ENCODE peak calls at places on chromosomes 2 and 18, in four cellular contexts. S is K562, B is HL-60, Y is GM12891. Q is an unnamed sample.

GRCh38 chr2:109402980-109403840 is 210.6 kb downstream of the SEPTIN10 start:
- DNase-seq in S (no peak), B (peak), Y (no peak), Q (no peak)

GRCh38 chr2:223558970-223559369 is 43.2 kb downstream of the SCG2 start:
- DNase-seq in S (no peak), B (no peak), Y (no peak), Q (no peak)

GRCh38 chr2:164430166-164430783 is 191.0 kb downstream of the GRB14 start:
- DNase-seq in B (no peak), S (no peak), Y (no peak), Q (no peak)

GRCh38 chr2:206190689-206191088 is 31.0 kb downstream of the EEF1B2 start:
- DNase-seq in S (no peak), B (no peak), Y (no peak), Q (no peak)

GRCh38 chr18:12287684-12288405 is 20.2 kb upstream of the TUBB6 start:
- DNase-seq in Y (no peak), B (no peak), S (peak), Q (no peak)

GRCh38 chr2:37686792-37687595 is 15.6 kb upstream of the CDC42EP3 start:
- DNase-seq in B (no peak), S (no peak), Y (no peak), Q (no peak)

GRCh38 chr2:887639-888038 is 63.0 kb upstream of the SNTG2 start:
- DNase-seq in Y (no peak), B (no peak), S (no peak), Q (no peak)

GRCh38 chr2:223488814-223489213 is 113.3 kb downstream of the SCG2 start:
- DNase-seq in Y (no peak), S (peak), B (no peak), Q (no peak)

GRCh38 chr2:240983361-240983995 is 14.9 kb upstream of the SNED1 start:
- DNase-seq in Y (peak), S (peak), B (no peak), Q (no peak)

GRCh38 chr2:143489135-143489534 is 359.9 kb downstream of the ARHGAP15 start:
- DNase-seq in Y (no peak), S (no peak), B (no peak), Q (no peak)

GRCh38 chr2:148948865-148949264 is 73.8 kb downstream of the KIF5C start:
- DNase-seq in B (peak), Y (no peak), S (no peak), Q (no peak)

GRCh38 chr2:134023854-134024253 is 230.0 kb upstream of the MGAT5 start:
- DNase-seq in Y (no peak), B (no peak), S (no peak), Q (no peak)

GRCh38 chr2:171958475-171958874 is 36.2 kb downstream of the HAT1 start:
- DNase-seq in B (peak), Y (no peak), S (no peak), Q (no peak)

GRCh38 chr2:73359915-73360697 is 25.5 kb upstream of the ALMS1 start:
- DNase-seq in Y (no peak), B (no peak), S (peak), Q (no peak)

GRCh38 chr18:22964116-22964515 is 31.0 kb downstream of the RBBP8 start:
- DNase-seq in Y (no peak), S (no peak), B (no peak), Q (no peak)

GRCh38 chr2:7034313-7034712 is 117.1 kb downstream of the RNF144A start:
- DNase-seq in B (no peak), Y (no peak), S (no peak), Q (no peak)

GRCh38 chr2:98446850-98447249 is 2.2 kb downstream of the INPP4A start:
- DNase-seq in Y (no peak), B (no peak), S (no peak), Q (no peak)

GRCh38 chr2:188023035-188023434 is 268.6 kb upstream of the GULP1 start:
- DNase-seq in Y (no peak), B (no peak), S (no peak), Q (no peak)

GRCh38 chr18:3207565-3207964 is 12.2 kb downstream of the MYOM1 start:
- DNase-seq in B (no peak), Y (no peak), S (no peak), Q (no peak)
- TF ChIP-seq SPI1 in B (no peak), Y (no peak), S (no peak), Q (no peak)

DNA sequence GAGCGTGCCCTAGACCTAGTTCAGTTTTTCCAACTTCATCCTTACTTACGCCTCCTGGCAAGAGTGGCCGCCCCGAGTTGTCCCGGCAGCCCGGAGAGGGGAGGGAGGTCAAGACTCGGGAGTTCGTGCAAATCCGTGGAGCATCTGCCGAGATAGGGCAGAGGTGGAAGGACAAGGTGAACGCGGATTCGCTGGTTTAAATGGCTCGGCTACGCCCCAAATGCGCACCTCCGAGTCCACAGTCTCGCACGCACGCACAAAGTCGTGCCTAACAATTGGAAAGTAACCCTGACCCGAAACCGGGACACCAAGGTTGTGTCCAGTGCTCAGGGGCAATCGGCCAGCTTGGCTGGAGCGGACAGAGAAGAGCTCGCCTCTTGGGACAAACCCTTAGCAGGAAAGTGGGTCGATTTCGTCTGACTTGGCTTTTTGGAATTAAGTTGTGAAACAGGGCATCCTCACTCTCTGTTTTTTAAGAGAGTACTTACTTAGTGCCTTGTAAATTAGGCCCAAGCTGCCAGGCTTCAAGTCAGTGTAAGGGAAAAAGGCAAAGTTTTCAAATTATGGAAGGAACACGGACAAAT is 726 bp upstream of the SS18 start:
- DNase-seq in B (no peak), S (peak), Y (no peak), Q (peak)
- TF ChIP-seq SPI1 in B (no peak), S (no peak), Y (no peak), Q (no peak)

DNA sequence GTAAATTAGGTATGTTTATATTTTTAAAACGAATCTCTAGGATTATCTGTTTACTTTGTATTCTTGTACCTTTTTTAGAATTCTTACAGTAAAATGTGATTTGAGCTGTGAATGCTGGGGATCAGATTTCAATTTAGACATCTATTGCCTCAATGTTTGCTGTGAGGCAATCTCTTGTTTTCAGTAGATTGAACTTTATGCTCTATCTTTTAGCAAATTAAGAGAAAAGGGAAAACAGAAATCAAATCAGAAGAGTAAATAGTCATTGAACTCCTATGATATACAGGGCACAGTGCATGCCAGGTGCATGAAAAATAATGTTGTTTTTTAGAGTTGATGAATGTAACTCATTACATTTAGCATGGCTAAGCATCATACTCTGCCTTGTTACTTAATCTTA is 39.5 kb downstream of the ZC3H6 start:
- DNase-seq in S (no peak), B (no peak), Y (no peak), Q (no peak)
- TF ChIP-seq SPI1 in S (no peak), B (no peak), Y (no peak), Q (no peak)

GRCh38 chr2:62383843-62384242 is 122.2 kb downstream of the TMEM17 start:
- DNase-seq in Y (no peak), B (no peak), S (no peak), Q (no peak)
- TF ChIP-seq SPI1 in Y (no peak), B (no peak), S (no peak), Q (no peak)

DNA sequence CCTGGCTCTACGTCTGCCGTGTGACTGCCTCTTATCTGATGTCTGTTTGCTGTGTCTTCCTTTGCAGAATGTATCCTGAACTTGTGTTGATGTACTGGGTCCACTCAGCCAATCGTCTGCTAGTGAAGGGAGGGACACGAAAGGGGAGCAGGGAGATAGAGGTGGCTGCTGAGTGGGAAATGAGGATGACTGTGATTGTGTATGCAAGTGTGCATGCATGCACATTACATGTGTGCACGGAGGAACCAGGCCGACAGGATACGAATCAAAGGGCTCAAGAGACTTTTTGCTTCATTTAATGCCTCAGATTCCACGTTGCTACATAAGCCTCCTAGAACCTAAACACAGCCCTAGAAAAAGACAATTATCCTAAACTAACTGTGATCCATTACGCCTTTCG is 111.2 kb downstream of the TFCP2L1 start:
- DNase-seq in Y (no peak), B (no peak), S (no peak), Q (no peak)
- TF ChIP-seq SPI1 in Y (no peak), B (no peak), S (no peak), Q (no peak)